ENCODE peak calls at places on chromosome 13, in seven cellular contexts. One of them, this sample, is unnamed.

GRCh38 chr13:99155821-99156220 is 44.8 kb upstream of the UBAC2 start:
- DNase-seq in GM12878: no peak
- DNase-seq in H1: no peak
- DNase-seq in SK-N-SH: no peak
- DNase-seq in GM12892: no peak
- DNase-seq in K562: no peak
- DNase-seq in HepG2: no peak
- DNase-seq in this sample: no peak

GRCh38 chr13:30832845-30833332 is 73.2 kb upstream of the MEDAG start:
- DNase-seq in GM12878: no peak
- DNase-seq in H1: peak
- DNase-seq in SK-N-SH: peak
- DNase-seq in GM12892: no peak
- DNase-seq in HepG2: peak
- DNase-seq in K562: peak
- DNase-seq in this sample: no peak

GRCh38 chr13:32976046-32976781 is 40.0 kb upstream of the KL start:
- DNase-seq in SK-N-SH: no peak
- DNase-seq in GM12892: no peak
- DNase-seq in HepG2: no peak
- DNase-seq in K562: no peak
- DNase-seq in H1: no peak
- DNase-seq in GM12878: no peak
- DNase-seq in this sample: no peak

GRCh38 chr13:76812206-76812882 is 73.9 kb downstream of the KCTD12 start:
- DNase-seq in GM12878: no peak
- DNase-seq in HepG2: no peak
- DNase-seq in K562: no peak
- DNase-seq in GM12892: no peak
- DNase-seq in H1: no peak
- DNase-seq in SK-N-SH: peak
- DNase-seq in this sample: no peak

GRCh38 chr13:51532736-51533197 is 51.5 kb upstream of the WDFY2 start:
- DNase-seq in H1: no peak
- DNase-seq in SK-N-SH: no peak
- DNase-seq in GM12892: no peak
- DNase-seq in HepG2: no peak
- DNase-seq in K562: no peak
- DNase-seq in GM12878: no peak
- DNase-seq in this sample: no peak

GRCh38 chr13:79679334-79679733 is 198.4 kb downstream of the NDFIP2 start:
- DNase-seq in GM12878: no peak
- DNase-seq in HepG2: peak
- DNase-seq in GM12892: no peak
- DNase-seq in SK-N-SH: peak
- DNase-seq in K562: peak
- DNase-seq in H1: peak
- DNase-seq in this sample: no peak

GRCh38 chr13:93248627-93249047 is 22.0 kb downstream of the GPC6 start:
- DNase-seq in K562: peak
- DNase-seq in H1: no peak
- DNase-seq in GM12892: no peak
- DNase-seq in SK-N-SH: peak
- DNase-seq in GM12878: no peak
- DNase-seq in HepG2: peak
- DNase-seq in this sample: no peak

GRCh38 chr13:63086286-63086685 is 1670.6 kb upstream of the PCDH20 start:
- DNase-seq in HepG2: no peak
- DNase-seq in GM12892: no peak
- DNase-seq in K562: no peak
- DNase-seq in H1: no peak
- DNase-seq in GM12878: no peak
- DNase-seq in SK-N-SH: no peak
- DNase-seq in this sample: no peak

GRCh38 chr13:42804244-42804868 is 23.0 kb downstream of the FAM216B start:
- DNase-seq in K562: no peak
- DNase-seq in SK-N-SH: no peak
- DNase-seq in GM12878: no peak
- DNase-seq in H1: no peak
- DNase-seq in HepG2: no peak
- DNase-seq in GM12892: no peak
- DNase-seq in this sample: no peak

GRCh38 chr13:33186851-33187250 is 98.7 kb downstream of the STARD13 start:
- DNase-seq in SK-N-SH: no peak
- DNase-seq in HepG2: no peak
- DNase-seq in GM12892: no peak
- DNase-seq in GM12878: no peak
- DNase-seq in H1: no peak
- DNase-seq in K562: no peak
- DNase-seq in this sample: no peak

GRCh38 chr13:50344717-50345116 is 329.5 kb downstream of the KCNRG start:
- DNase-seq in HepG2: no peak
- DNase-seq in SK-N-SH: no peak
- DNase-seq in GM12892: no peak
- DNase-seq in K562: no peak
- DNase-seq in H1: no peak
- DNase-seq in GM12878: no peak
- DNase-seq in this sample: no peak

GRCh38 chr13:101289764-101290163 is 126.5 kb downstream of the NALCN start:
- DNase-seq in GM12878: no peak
- DNase-seq in K562: no peak
- DNase-seq in SK-N-SH: peak
- DNase-seq in GM12892: no peak
- DNase-seq in H1: peak
- DNase-seq in HepG2: no peak
- DNase-seq in this sample: no peak

GRCh38 chr13:30421093-30422055 is 919 bp upstream of the UBE2L5 start:
- DNase-seq in SK-N-SH: peak
- DNase-seq in K562: peak
- DNase-seq in HepG2: no peak
- DNase-seq in GM12892: peak
- DNase-seq in H1: no peak
- DNase-seq in GM12878: no peak
- DNase-seq in this sample: peak

GRCh38 chr13:50911051-50911690 is 1.6 kb downstream of the RNASEH2B start:
- DNase-seq in H1: no peak
- DNase-seq in GM12892: no peak
- DNase-seq in SK-N-SH: peak
- DNase-seq in K562: peak
- DNase-seq in HepG2: peak
- DNase-seq in GM12878: no peak
- DNase-seq in this sample: no peak

GRCh38 chr13:98761126-98761978 is 8.9 kb upstream of the SLC15A1 start:
- DNase-seq in GM12878: peak
- DNase-seq in H1: no peak
- DNase-seq in K562: no peak
- DNase-seq in HepG2: peak
- DNase-seq in GM12892: no peak
- DNase-seq in SK-N-SH: no peak
- DNase-seq in this sample: no peak

GRCh38 chr13:99973163-99973785 is 1.7 kb upstream of the ZIC5 start:
- DNase-seq in H1: no peak
- DNase-seq in HepG2: no peak
- DNase-seq in K562: no peak
- DNase-seq in GM12878: no peak
- DNase-seq in GM12892: no peak
- DNase-seq in SK-N-SH: peak
- DNase-seq in this sample: no peak

GRCh38 chr13:92224825-92225224 is 826.4 kb downstream of the GPC5 start:
- DNase-seq in GM12878: no peak
- DNase-seq in SK-N-SH: no peak
- DNase-seq in K562: no peak
- DNase-seq in H1: no peak
- DNase-seq in GM12892: no peak
- DNase-seq in HepG2: no peak
- DNase-seq in this sample: no peak

GRCh38 chr13:66635526-66635925 is 594.6 kb downstream of the PCDH9 start:
- DNase-seq in GM12892: no peak
- DNase-seq in K562: no peak
- DNase-seq in HepG2: no peak
- DNase-seq in H1: no peak
- DNase-seq in GM12878: no peak
- DNase-seq in SK-N-SH: no peak
- DNase-seq in this sample: no peak

GRCh38 chr13:66992183-66992582 is 238.0 kb downstream of the PCDH9 start:
- DNase-seq in K562: no peak
- DNase-seq in GM12878: no peak
- DNase-seq in GM12892: no peak
- DNase-seq in HepG2: no peak
- DNase-seq in SK-N-SH: no peak
- DNase-seq in H1: no peak
- DNase-seq in this sample: no peak

GRCh38 chr13:28582225-28582891 is 76.6 kb upstream of the POMP start:
- DNase-seq in HepG2: no peak
- DNase-seq in GM12878: no peak
- DNase-seq in K562: peak
- DNase-seq in GM12892: no peak
- DNase-seq in SK-N-SH: no peak
- DNase-seq in H1: no peak
- DNase-seq in this sample: peak

GRCh38 chr13:30406779-30407416 is 15.4 kb upstream of the UBE2L5 start:
- DNase-seq in GM12892: no peak
- DNase-seq in K562: no peak
- DNase-seq in HepG2: no peak
- DNase-seq in SK-N-SH: no peak
- DNase-seq in GM12878: no peak
- DNase-seq in H1: no peak
- DNase-seq in this sample: no peak

GRCh38 chr13:101915333-101915732 is 462.9 kb downstream of the ITGBL1 start:
- DNase-seq in GM12892: no peak
- DNase-seq in HepG2: no peak
- DNase-seq in H1: no peak
- DNase-seq in K562: no peak
- DNase-seq in SK-N-SH: peak
- DNase-seq in GM12878: no peak
- DNase-seq in this sample: no peak

DNA sequence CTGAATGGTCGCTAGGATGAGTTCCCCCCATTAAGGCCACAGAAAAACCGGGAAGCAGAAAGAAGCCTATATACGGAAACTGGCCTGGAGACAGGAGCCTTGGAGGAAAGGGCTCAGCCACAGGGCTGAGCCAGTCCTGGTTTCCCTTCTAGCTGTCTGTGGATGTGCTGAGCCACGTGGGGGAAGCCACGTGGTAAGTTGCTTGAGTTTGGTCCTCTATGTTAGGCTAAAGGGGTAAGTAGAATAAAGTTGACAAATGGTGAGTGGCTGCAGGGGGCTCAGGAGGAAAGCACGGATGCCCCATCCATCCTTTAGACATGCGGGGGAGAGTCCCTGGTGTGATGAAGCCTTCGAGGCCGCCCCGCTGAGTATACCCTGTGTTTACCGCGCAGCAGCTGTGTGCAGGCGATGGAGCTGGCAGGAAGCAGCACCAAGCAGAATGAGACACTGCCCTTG is 52.5 kb upstream of the LATS2 start:
- DNase-seq in SK-N-SH: no peak
- DNase-seq in GM12878: no peak
- DNase-seq in HepG2: no peak
- DNase-seq in H1: no peak
- DNase-seq in GM12892: no peak
- DNase-seq in K562: no peak
- DNase-seq in this sample: no peak
- TF ChIP-seq TAF1 in SK-N-SH: no peak
- TF ChIP-seq TAF1 in GM12878: no peak
- TF ChIP-seq TAF1 in HepG2: no peak
- TF ChIP-seq TAF1 in H1: no peak
- TF ChIP-seq TAF1 in GM12892: no peak
- TF ChIP-seq TAF1 in K562: no peak
- TF ChIP-seq TAF1 in this sample: no peak

DNA sequence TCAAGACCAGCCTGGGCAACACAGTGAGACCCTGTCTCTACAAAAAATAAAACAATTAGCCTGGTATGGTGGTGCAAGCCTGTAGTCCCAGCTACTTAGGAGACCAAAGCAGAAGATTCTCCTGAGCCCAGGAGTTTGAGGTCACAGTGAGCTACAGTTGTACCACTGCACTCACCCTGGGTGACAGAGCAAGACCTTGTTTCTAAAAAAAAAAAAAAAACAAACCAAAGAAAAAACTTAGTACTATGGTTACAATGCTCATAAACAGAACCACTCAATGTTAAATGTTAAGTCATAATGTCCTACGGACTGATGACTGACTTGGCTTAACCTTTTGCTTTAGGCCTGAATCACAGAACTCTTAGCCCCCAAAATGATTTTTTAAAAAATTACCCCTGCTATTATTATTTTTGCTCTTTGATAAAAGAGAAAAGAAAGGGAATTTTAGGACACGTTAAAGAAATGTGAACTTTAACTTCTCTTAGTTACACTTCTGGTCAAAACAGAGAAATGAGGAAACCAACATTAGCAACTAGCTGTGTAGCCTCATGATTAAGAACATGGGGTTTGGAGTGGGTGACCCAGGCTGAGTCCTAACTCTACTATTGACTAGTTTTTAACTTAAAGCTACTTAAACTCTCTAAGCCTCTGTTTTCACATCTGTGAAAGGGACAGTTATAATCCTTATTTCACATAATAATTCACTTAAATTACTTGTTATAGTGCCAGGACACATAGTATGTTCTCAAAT is 13.7 kb upstream of the ELF1 start:
- DNase-seq in GM12878: no peak
- DNase-seq in GM12892: no peak
- DNase-seq in SK-N-SH: no peak
- DNase-seq in H1: no peak
- DNase-seq in K562: no peak
- DNase-seq in HepG2: no peak
- DNase-seq in this sample: no peak
- TF ChIP-seq POLR2AphosphoS5 in GM12878: no peak
- TF ChIP-seq POLR2AphosphoS5 in GM12892: no peak
- TF ChIP-seq POLR2AphosphoS5 in SK-N-SH: no peak
- TF ChIP-seq POLR2AphosphoS5 in H1: no peak
- TF ChIP-seq POLR2AphosphoS5 in K562: no peak
- TF ChIP-seq POLR2AphosphoS5 in HepG2: no peak
- TF ChIP-seq POLR2AphosphoS5 in this sample: no peak

GRCh38 chr13:112842343-112842856 is 126.6 kb upstream of the MCF2L start:
- DNase-seq in GM12878: no peak
- DNase-seq in GM12892: no peak
- DNase-seq in K562: no peak
- DNase-seq in HepG2: no peak
- DNase-seq in H1: no peak
- DNase-seq in SK-N-SH: no peak
- DNase-seq in this sample: peak
- TF ChIP-seq TAF1 in GM12878: no peak
- TF ChIP-seq TAF1 in GM12892: no peak
- TF ChIP-seq TAF1 in K562: no peak
- TF ChIP-seq TAF1 in HepG2: no peak
- TF ChIP-seq TAF1 in H1: no peak
- TF ChIP-seq TAF1 in SK-N-SH: no peak
- TF ChIP-seq TAF1 in this sample: no peak

DNA sequence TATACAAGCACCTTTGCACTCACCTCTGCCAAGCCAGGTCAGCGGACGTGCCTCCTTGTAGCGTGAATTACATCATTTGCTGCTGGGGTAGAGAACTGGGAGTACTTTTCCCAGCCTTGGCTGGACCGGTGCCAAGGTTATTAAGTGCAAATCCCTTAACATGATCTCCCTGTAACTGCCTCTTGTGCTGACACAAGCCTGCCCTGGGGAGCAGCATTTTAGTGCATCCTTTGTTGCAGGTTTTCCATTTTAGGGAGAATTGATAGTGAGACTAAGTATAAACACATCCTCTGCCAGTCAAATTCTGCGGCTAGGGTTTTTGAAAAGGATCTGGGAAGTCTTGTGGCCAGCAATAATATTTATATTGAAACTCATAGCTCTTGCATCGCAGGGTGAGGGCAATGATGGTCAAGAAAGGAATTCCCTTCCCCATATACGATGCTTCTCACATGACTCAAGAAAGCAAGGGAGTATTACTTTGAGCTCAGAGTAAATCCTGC is 32.7 kb upstream of the DCLK1 start:
- DNase-seq in H1: no peak
- DNase-seq in HepG2: no peak
- DNase-seq in GM12892: no peak
- DNase-seq in SK-N-SH: peak
- DNase-seq in GM12878: no peak
- DNase-seq in K562: no peak
- DNase-seq in this sample: no peak
- TF ChIP-seq POLR2AphosphoS5 in H1: no peak
- TF ChIP-seq POLR2AphosphoS5 in HepG2: no peak
- TF ChIP-seq POLR2AphosphoS5 in GM12892: no peak
- TF ChIP-seq POLR2AphosphoS5 in SK-N-SH: no peak
- TF ChIP-seq POLR2AphosphoS5 in GM12878: no peak
- TF ChIP-seq POLR2AphosphoS5 in K562: no peak
- TF ChIP-seq POLR2AphosphoS5 in this sample: no peak

This sample was measured in GM12891.